ENCODE peak calls at places on chromosomes 4 and X, in ten cellular contexts. G is A549, O is WTC11, C is HCT116, R is cardiac muscle cell, L is H1, E is BJ, Y is kidney epithelial cell, X is astrocyte, B is MM.1S. A is an unnamed sample.
A peak's percentile ranks its signal among the peaks of the same experiment; 100 is the strongest.

GRCh38 chrX:38435130-38435529 is 82.7 kb downstream of the OTC start:
- DNase-seq in G (no peak), O (no peak), C (no peak), R (no peak), L (no peak), E (no peak), Y (no peak), X (no peak), B (no peak), A (no peak)

GRCh38 chr4:154982187-154983047 is 201.3 kb downstream of the RBM46 start:
- DNase-seq in G (peak; percentile 43), O (peak; percentile 78), C (peak; percentile 58), R (peak; percentile 70), L (peak; percentile 38), E (no peak), Y (peak; percentile 18), X (peak; percentile 16), B (peak; percentile 55), A (peak; percentile 35)

GRCh38 chr4:2186133-2186864 is 55.6 kb downstream of the HAUS3 start:
- DNase-seq in G (peak; percentile 33), O (peak; percentile 68), C (peak; percentile 52), R (peak; percentile 62), L (no peak), E (no peak), Y (peak; percentile 5), X (no peak), B (peak; percentile 29), A (no peak)

GRCh38 chrX:155071694-155072215 is 447 bp downstream of the BRCC3 start:
- DNase-seq in G (no peak), O (peak; percentile 13), C (no peak), R (no peak), L (no peak), E (no peak), Y (no peak), X (no peak), B (peak; percentile 10), A (no peak)

GRCh38 chr4:26108024-26108423 is 194.0 kb downstream of the SMIM20 start:
- DNase-seq in G (no peak), O (no peak), C (no peak), R (no peak), L (no peak), E (no peak), Y (no peak), X (no peak), B (no peak), A (no peak)

GRCh38 chr4:126470862-126471261 is 1156.1 kb downstream of the FAT4 start:
- DNase-seq in G (no peak), O (no peak), C (no peak), R (no peak), L (no peak), E (no peak), Y (no peak), X (peak; percentile 2), B (no peak), A (no peak)

GRCh38 chr4:3615386-3616286 is 83.4 kb upstream of the LRPAP1 start:
- DNase-seq in G (no peak), O (no peak), C (no peak), R (no peak), L (no peak), E (no peak), Y (no peak), X (no peak), B (no peak), A (no peak)

GRCh38 chr4:152972821-152973613 is 36.9 kb downstream of the FHDC1 start:
- DNase-seq in G (no peak), O (no peak), C (no peak), R (no peak), L (no peak), E (peak; percentile 86), Y (peak; percentile 92), X (peak; percentile 100), B (no peak), A (no peak)

GRCh38 chrX:137118136-137118535 is 84.3 kb upstream of the GPR101 start:
- DNase-seq in G (no peak), O (no peak), C (no peak), R (no peak), L (no peak), E (no peak), Y (no peak), X (no peak), B (no peak), A (no peak)

GRCh38 chrX:131633285-131633917 is 89.5 kb downstream of the OR13H1 start:
- DNase-seq in G (peak; percentile 65), O (peak; percentile 56), C (peak; percentile 29), R (peak; percentile 86), L (peak; percentile 2), E (no peak), Y (peak; percentile 2), X (peak; percentile 14), B (peak; percentile 58), A (peak; percentile 74)

GRCh38 chrX:134735015-134735414 is 76.7 kb upstream of the PLAC1 start:
- DNase-seq in G (no peak), O (no peak), C (no peak), R (no peak), L (no peak), E (no peak), Y (no peak), X (no peak), B (no peak), A (no peak)

GRCh38 chr4:97938141-97938540 is 205.1 kb downstream of the STPG2 start:
- DNase-seq in G (no peak), O (no peak), C (no peak), R (no peak), L (no peak), E (no peak), Y (no peak), X (no peak), B (no peak), A (no peak)

GRCh38 chrX:348461-349117 is 30.0 kb upstream of the GTPBP6 start:
- DNase-seq in G (no peak), O (no peak), C (no peak), R (no peak), L (no peak), E (no peak), Y (no peak), X (no peak), B (no peak), A (peak; percentile 2)

GRCh38 chrX:66015152-66015827 is 24.6 kb downstream of the VSIG4 start:
- DNase-seq in G (no peak), O (no peak), C (no peak), R (no peak), L (no peak), E (no peak), Y (no peak), X (no peak), B (peak; percentile 72), A (no peak)

GRCh38 chrX:109384569-109385174 is 97.2 kb downstream of the GUCY2F start:
- DNase-seq in G (peak; percentile 11), O (no peak), C (no peak), R (peak; percentile 57), L (no peak), E (no peak), Y (no peak), X (no peak), B (peak; percentile 30), A (no peak)
- TF ChIP-seq CTCF in G (peak; percentile 46), O (no peak), C (peak; percentile 52), R (peak; percentile 55), L (peak; percentile 29), E (no peak), Y (peak; percentile 24), X (peak; percentile 42), B (peak; percentile 56), A (peak; percentile 66)

DNA sequence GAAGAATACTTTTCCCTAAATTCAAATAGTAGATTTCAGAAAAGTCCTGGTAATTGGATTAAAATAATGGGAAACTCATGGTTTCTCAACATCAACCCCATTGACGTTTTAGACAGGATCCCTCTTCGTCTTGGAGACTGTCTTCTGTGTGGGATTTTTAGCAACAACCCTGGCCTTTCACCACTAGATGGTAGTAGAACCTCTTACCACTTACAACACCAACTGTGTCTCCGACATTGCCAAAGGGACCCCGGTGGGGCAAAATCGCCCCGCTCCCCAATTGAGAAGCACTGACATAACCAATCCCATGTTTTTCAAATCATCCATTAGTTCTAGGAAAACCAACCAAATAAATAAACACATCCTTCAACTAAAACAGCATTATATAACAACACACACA is 16.9 kb upstream of the ANOS1 start:
- DNase-seq in G (peak; percentile 39), O (no peak), C (no peak), R (peak; percentile 61), L (no peak), E (no peak), Y (no peak), X (no peak), B (no peak), A (no peak)
- TF ChIP-seq CTCF in G (peak; percentile 50), O (no peak), C (peak; percentile 25), R (peak; percentile 57), L (peak; percentile 54), E (peak; percentile 68), Y (peak; percentile 67), X (peak; percentile 44), B (peak; percentile 47), A (peak; percentile 31)

DNA sequence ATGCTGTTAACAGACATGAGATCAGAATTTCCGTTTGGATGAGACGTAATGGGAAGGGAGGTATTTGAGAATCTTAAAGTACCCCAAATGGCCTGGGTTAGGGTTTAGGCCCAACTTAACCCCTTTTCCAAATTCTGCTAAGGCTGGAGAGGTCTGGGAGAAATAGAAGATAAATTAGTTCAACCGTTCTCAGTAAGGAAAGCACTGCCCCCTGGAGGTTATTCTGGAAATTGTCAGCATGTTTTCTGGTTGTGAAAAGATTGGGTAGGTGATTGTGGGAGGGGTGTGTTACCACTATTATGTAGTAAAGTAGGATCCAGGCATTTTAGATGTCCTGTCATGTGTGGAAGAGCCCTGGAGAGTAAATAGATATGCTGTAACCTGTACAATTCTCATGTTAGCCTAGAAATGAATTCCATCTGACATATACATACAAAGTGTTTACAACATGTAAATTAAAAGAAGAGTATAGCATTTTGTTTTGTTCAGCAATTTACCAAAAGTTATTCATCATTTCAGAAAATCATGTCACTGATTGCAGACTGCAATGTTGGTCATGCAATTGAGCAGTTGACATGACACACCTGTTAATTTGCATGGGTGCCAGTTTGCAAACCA is 26.8 kb upstream of the GRXCR1 start:
- DNase-seq in G (peak; percentile 47), O (peak; percentile 55), C (peak; percentile 29), R (peak; percentile 66), L (peak; percentile 5), E (no peak), Y (peak; percentile 9), X (peak; percentile 21), B (peak; percentile 59), A (peak; percentile 55)
- TF ChIP-seq CTCF in G (peak; percentile 54), O (peak; percentile 69), C (peak; percentile 72), R (peak; percentile 66), L (peak; percentile 69), E (peak; percentile 65), Y (peak; percentile 70), X (peak; percentile 63), B (peak; percentile 76), A (peak; percentile 81)

DNA sequence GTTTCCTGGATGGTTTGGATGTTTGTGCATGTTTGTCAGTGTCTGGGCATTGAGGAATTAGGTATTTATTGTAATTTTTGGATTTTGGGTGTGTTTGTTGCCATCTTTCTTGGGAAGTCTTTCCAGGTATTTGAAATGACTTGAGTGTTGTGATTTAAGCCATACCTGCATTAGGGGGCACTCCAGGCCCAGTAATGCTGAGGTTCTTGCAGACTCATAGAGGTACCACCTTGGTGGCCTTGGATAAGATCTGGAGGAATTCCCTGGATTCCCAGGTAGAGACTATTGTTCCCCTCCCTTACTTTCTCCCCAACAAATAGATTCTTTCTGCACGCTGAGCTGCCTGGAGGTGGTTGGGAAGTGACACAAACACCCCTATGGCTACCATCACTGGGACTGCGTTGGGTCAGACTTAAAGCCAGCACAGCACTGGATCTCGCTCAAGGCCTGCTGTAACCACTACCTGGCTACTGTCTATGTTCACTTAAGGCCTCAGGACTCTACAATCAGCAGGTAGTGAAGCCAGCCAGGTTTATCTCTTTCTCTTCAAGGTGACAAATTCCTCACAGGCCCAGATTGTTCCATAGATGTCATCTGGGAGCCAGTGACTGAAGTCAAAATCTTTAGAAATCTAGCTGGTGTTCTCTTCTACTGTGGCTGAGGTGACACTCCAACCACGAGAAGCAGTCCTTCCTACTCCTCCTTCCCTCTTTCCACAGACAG is 643.6 kb downstream of the PDHA2 start:
- DNase-seq in G (peak; percentile 1), O (peak; percentile 38), C (peak; percentile 8), R (peak; percentile 32), L (peak; percentile 29), E (no peak), Y (no peak), X (no peak), B (no peak), A (no peak)
- TF ChIP-seq CTCF in G (no peak), O (no peak), C (peak; percentile 18), R (no peak), L (peak; percentile 42), E (no peak), Y (peak; percentile 18), X (no peak), B (no peak), A (no peak)